ENCODE peak calls at places on chromosome 1, in eight cellular contexts. M is right lobe of liver; W is aorta; V is CD4-positive, alpha-beta memory T cell; S is lower lobe of right lung; D is ovary; A is BE2C; P is brain microvascular endothelial cell. Y is an unnamed sample. For H3K27me3, the result is how much of the 10 kb centered on the place peaks cover.

GRCh38 chr1:179082308-179083030 is 599 bp downstream of the TOR3A start:
- DNase-seq in V (peak), S (no peak), W (peak), D (peak), A (peak), M (peak), P (no peak), Y (peak)

GRCh38 chr1:21594935-21595897 is 73.9 kb downstream of the RAP1GAP start:
- DNase-seq in M (peak), W (peak), A (peak), V (no peak), P (peak), D (peak), S (peak), Y (peak)

GRCh38 chr1:94306521-94306920 is 69.1 kb upstream of the ARHGAP29 start:
- DNase-seq in M (no peak), A (no peak), S (no peak), P (no peak), V (no peak), D (no peak), W (no peak), Y (no peak)

GRCh38 chr1:179785025-179785424 is 41.9 kb downstream of the FAM163A start:
- DNase-seq in S (no peak), D (no peak), M (no peak), V (no peak), A (peak), W (no peak), P (no peak), Y (no peak)

GRCh38 chr1:175895966-175896365 is 152.6 kb upstream of the TNR start:
- DNase-seq in D (no peak), M (no peak), W (no peak), V (no peak), A (no peak), P (no peak), S (no peak), Y (no peak)

GRCh38 chr1:87942165-87942564 is 613.5 kb downstream of the LMO4 start:
- DNase-seq in P (no peak), S (peak), A (no peak), D (no peak), V (no peak), M (no peak), W (peak), Y (no peak)

GRCh38 chr1:67853704-67854103 is 20.4 kb upstream of the GNG12 start:
- DNase-seq in V (no peak), M (peak), S (peak), A (peak), D (peak), P (peak), W (peak), Y (peak)

GRCh38 chr1:67130673-67131072 is 4.1 kb downstream of the C1orf141 start:
- DNase-seq in V (no peak), A (no peak), S (no peak), D (no peak), P (no peak), M (no peak), W (no peak), Y (no peak)

GRCh38 chr1:96865731-96866684 is 144.4 kb downstream of the PTBP2 start:
- DNase-seq in S (no peak), D (no peak), V (no peak), W (no peak), A (no peak), P (peak), M (no peak), Y (no peak)

GRCh38 chr1:206510371-206510770 is 3.0 kb downstream of the RASSF5 start:
- DNase-seq in M (no peak), D (no peak), P (no peak), A (no peak), S (no peak), V (no peak), W (no peak), Y (no peak)

GRCh38 chr1:183278736-183279591 is 92.9 kb downstream of the LAMC2 start:
- DNase-seq in S (no peak), W (no peak), D (no peak), A (no peak), V (no peak), P (peak), M (no peak), Y (peak)

GRCh38 chr1:118504867-118505266 is 319.8 kb upstream of the SPAG17 start:
- DNase-seq in S (no peak), V (no peak), P (no peak), A (no peak), W (no peak), D (no peak), M (peak), Y (peak)

GRCh38 chr1:201696217-201696761 is 132.7 kb upstream of the IPO9 start:
- DNase-seq in S (no peak), A (peak), V (no peak), M (no peak), P (peak), D (peak), W (peak), Y (peak)

GRCh38 chr1:107379826-107380225 is 239.0 kb downstream of the NTNG1 start:
- DNase-seq in W (no peak), D (no peak), M (no peak), P (no peak), A (no peak), S (no peak), V (no peak), Y (no peak)

GRCh38 chr1:189656628-189657027 is 821.0 kb downstream of the BRINP3 start:
- DNase-seq in A (no peak), W (no peak), V (no peak), S (no peak), M (no peak), D (no peak), P (no peak), Y (no peak)

GRCh38 chr1:149843302-149844041 is 55.9 kb upstream of the BOLA1 start:
- DNase-seq in W (no peak), A (no peak), D (no peak), M (no peak), V (peak), P (no peak), S (no peak), Y (no peak)

DNA sequence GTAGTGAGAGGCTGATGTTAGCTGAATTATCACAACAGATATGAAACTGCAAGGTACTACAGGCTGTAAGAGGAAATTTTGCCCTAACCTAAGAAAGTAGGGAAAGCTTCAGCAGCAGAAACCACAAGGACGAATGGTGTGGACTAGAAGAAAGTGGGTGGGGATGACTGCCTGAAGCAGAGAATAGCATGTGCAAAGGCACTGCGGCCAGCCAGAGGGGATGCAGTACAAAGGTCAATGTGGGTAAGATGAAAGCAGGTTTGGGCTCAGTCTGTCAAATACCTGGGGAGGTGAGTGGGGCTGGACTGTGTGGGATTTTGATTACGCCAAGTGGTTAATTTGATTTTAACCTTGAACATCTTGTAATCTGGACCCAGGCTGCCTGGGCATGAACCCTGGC is 199.3 kb upstream of the GALNT2 start:
- DNase-seq in W (no peak), D (no peak), P (no peak), V (no peak), S (no peak), A (no peak), M (no peak), Y (no peak)
- H3K27me3 ChIP-seq in W (under half), D (under half), P (under half), V (under half), S (under half), A (under half), M (under half), Y (under half)

GRCh38 chr1:210230149-210230695 is 2.4 kb upstream of the SERTAD4 start:
- DNase-seq in A (no peak), P (no peak), S (no peak), W (no peak), V (no peak), M (no peak), D (no peak), Y (no peak)
- H3K27me3 ChIP-seq in A (under half), P (under half), S (under half), W (under half), V (under half), M (under half), D (under half), Y (under half)

DNA sequence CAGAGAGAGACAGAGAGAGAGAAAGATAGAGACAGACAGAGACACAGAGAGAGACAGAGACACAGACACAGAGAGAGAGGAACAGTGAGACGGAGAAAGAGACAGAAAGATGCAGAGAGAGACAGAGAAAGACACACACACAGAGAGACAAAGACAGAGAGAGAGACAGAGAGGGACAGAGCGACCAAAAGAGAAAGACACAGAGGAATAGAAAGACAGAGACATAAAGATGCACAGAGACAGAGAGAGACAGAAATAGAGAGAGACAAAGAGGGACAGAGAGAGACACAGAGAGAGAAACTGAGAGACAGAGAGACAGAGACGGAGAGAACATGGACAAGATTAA is 16.5 kb downstream of the WNT3A start:
- DNase-seq in P (no peak), D (no peak), W (no peak), M (no peak), V (no peak), A (no peak), S (no peak), Y (no peak)
- H3K27me3 ChIP-seq in P (under half), D (under half), W (under half), M (under half), V (under half), A (under half), S (under half), Y (under half)

GRCh38 chr1:2438038-2438437 is 25.7 kb upstream of the PEX10 start:
- DNase-seq in V (no peak), P (no peak), W (no peak), D (no peak), A (no peak), S (no peak), M (no peak), Y (no peak)
- H3K27me3 ChIP-seq in V (under half), P (under half), W (under half), D (under half), A (under half), S (under half), M (under half), Y (under half)

Y was measured in right cardiac atrium.